ENCODE peak calls at places on chromosome 13, in five cellular contexts. I is PC-3, D is GM23248, L is PC-9, Y is neural progenitor cell. N is an unnamed sample.

GRCh38 chr13:32264407-32264806 is 50.8 kb downstream of the ZAR1L start:
- DNase-seq in I (peak; percentile 30), D (no peak), L (no peak), Y (no peak), N (no peak)

GRCh38 chr13:67168384-67168783 is 61.8 kb downstream of the PCDH9 start:
- DNase-seq in I (no peak), D (no peak), L (no peak), Y (no peak), N (no peak)

GRCh38 chr13:106534844-106535551 is 464 bp downstream of the EFNB2 start:
- DNase-seq in I (peak; percentile 13), D (peak; percentile 24), L (no peak), Y (no peak), N (peak; percentile 13)

GRCh38 chr13:106291006-106291405 is 244.5 kb downstream of the EFNB2 start:
- DNase-seq in I (peak; percentile 84), D (peak; percentile 56), L (peak; percentile 62), Y (no peak), N (no peak)

GRCh38 chr13:43157796-43158195 is 134.4 kb downstream of the DNAJC15 start:
- DNase-seq in I (no peak), D (peak; percentile 37), L (no peak), Y (no peak), N (no peak)

GRCh38 chr13:23554000-23554399 is 16.2 kb upstream of the TNFRSF19 start:
- DNase-seq in I (peak; percentile 76), D (peak; percentile 75), L (peak; percentile 20), Y (no peak), N (no peak)

GRCh38 chr13:21208755-21209154 is 32.3 kb downstream of the MRPL57 start:
- DNase-seq in I (no peak), D (no peak), L (no peak), Y (no peak), N (no peak)

GRCh38 chr13:43005460-43006236 is 13.6 kb upstream of the EPSTI1 start:
- DNase-seq in I (peak; percentile 61), D (peak; percentile 34), L (no peak), Y (no peak), N (no peak)

GRCh38 chr13:61410669-61411297 is 4.9 kb downstream of the PCDH20 start:
- DNase-seq in I (peak; percentile 48), D (peak; percentile 32), L (no peak), Y (peak; percentile 16), N (peak; percentile 15)

GRCh38 chr13:39501711-39502324 is 101.2 kb downstream of the LHFPL6 start:
- DNase-seq in I (no peak), D (no peak), L (no peak), Y (peak; percentile 53), N (no peak)

GRCh38 chr13:113403255-113404104 is 39.5 kb upstream of the GRTP1 start:
- DNase-seq in I (no peak), D (no peak), L (no peak), Y (no peak), N (no peak)

GRCh38 chr13:93290503-93290902 is 63.9 kb downstream of the GPC6 start:
- DNase-seq in I (no peak), D (peak; percentile 38), L (no peak), Y (no peak), N (no peak)

GRCh38 chr13:24116103-24116502 is 44.4 kb upstream of the SPATA13 start:
- DNase-seq in I (no peak), D (no peak), L (no peak), Y (no peak), N (no peak)

GRCh38 chr13:75505966-75506365 is 24.0 kb upstream of the TBC1D4 start:
- DNase-seq in I (no peak), D (no peak), L (no peak), Y (no peak), N (no peak)

GRCh38 chr13:108827637-108828036 is 198.2 kb downstream of the MYO16 start:
- DNase-seq in I (no peak), D (no peak), L (no peak), Y (no peak), N (no peak)

GRCh38 chr13:100517706-100518105 is 70.9 kb downstream of the GGACT start:
- DNase-seq in I (no peak), D (no peak), L (no peak), Y (no peak), N (no peak)

GRCh38 chr13:19766637-19767036 is 16.1 kb downstream of the PSPC1 start:
- DNase-seq in I (no peak), D (no peak), L (no peak), Y (peak; percentile 68), N (no peak)

GRCh38 chr13:54637377-54637776 is 1608.8 kb downstream of the OLFM4 start:
- DNase-seq in I (peak; percentile 7), D (no peak), L (peak; percentile 19), Y (peak; percentile 56), N (no peak)

GRCh38 chr13:45341034-45341798 is at the start of gene TPT1:
- DNase-seq in I (peak; percentile 94), D (peak; percentile 99), L (peak; percentile 99), Y (peak; percentile 99), N (peak; percentile 94)

GRCh38 chr13:106033634-106034033 is 501.8 kb downstream of the EFNB2 start:
- DNase-seq in I (peak; percentile 49), D (peak; percentile 76), L (no peak), Y (no peak), N (no peak)

GRCh38 chr13:60590775-60591174 is 193.8 kb downstream of the TDRD3 start:
- DNase-seq in I (no peak), D (peak; percentile 21), L (no peak), Y (no peak), N (no peak)

DNA sequence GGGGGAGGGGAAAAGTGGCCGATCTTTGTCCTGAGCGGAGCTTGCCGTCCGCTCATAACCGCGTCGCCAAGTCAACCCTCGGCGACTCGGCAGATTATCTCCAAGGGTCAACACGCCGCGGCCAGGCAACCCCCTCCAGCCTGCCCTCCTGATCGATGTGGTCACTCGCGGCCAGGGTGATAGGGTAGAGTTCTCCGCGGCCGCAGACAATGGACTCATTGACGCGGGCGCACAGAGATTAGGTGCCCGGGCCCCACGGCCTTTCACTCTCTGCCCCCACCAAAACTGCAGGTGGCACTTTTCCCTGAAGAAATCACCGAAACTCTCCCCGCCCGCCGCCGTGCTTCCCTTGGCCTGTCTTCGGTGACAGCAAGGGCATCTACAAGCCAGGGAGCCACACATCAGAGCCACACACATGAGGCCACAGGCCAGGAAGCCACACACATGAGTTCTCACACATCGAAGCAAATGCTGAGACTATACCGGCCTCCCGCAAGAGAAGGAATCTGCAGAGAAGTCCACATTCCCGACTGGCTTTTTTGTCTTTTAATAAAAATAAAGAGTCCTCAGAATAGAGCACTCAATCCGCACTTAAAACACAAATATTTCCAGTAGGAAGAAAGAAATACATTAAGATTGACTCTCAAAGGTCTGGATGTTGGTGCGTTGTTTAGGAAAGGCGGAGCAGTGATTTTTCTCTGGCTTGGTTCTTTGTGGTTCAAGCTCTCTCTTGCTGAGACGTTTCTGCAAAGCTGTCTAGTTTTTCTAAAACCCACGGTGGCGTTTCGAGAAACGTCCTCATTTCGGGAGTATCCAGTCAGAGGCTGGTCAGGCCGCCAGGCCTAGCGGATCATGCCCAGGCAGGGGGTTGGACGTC is 1.5 kb upstream of the PDX1 start:
- DNase-seq in I (no peak), D (no peak), L (no peak), Y (peak; percentile 72), N (no peak)
- TF ChIP-seq EZH2 in I (no peak), D (no peak), L (no peak), Y (peak; percentile 98), N (no peak)

GRCh38 chr13:40591091-40591490 is 75.3 kb downstream of the FOXO1 start:
- DNase-seq in I (no peak), D (no peak), L (no peak), Y (no peak), N (no peak)
- H3F3A ChIP-seq in I (no peaks in the 10 kb centered on the region), D (no peaks in the 10 kb centered on the region), L (no peaks in the 10 kb centered on the region), Y (no peaks in the 10 kb centered on the region), N (peaks cover 13% of the 10 kb centered on the region)

DNA sequence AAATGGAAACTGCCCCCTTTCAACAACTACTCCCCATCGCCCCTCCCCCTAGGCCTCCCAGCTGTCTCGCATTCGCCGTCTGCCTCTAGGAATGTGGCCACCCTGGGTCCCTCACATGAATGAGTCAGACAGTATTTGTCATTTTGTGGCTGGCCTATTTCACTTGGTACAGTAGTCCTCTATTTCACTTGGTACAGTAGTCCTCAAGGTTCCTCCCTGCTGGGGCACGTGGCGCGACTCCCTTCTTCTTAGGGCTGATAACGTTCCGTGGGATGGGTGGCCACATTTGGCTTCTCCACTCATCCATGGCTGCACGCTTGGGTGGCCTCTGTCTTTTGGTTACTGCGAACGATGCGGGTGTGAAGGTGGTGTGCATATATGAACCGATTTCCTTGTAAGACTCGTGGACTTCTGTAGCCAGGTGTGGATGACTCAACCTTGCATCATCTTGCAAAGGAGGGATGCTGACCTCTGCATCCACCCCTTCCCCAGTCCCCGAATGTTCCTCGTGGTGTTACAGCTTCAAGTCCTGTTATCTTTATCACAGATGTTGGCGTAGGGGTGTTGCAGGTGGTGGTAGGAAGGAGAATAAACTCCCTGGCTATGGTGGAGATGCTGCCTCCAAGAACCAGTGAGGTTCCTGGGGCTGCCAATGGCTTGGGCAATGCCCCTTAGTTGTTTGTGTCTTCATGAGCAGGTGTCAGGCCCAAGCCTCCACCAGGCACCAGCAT is 112.1 kb upstream of the SOX1 start:
- DNase-seq in I (peak; percentile 4), D (no peak), L (no peak), Y (no peak), N (no peak)
- TF ChIP-seq EZH2 in I (no peak), D (no peak), L (no peak), Y (no peak), N (no peak)

GRCh38 chr13:30415430-30416030 is 6.8 kb upstream of the UBE2L5 start:
- DNase-seq in I (no peak), D (no peak), L (no peak), Y (no peak), N (no peak)
- H3F3A ChIP-seq in I (no peaks in the 10 kb centered on the region), D (peaks cover 9% of the 10 kb centered on the region), L (no peaks in the 10 kb centered on the region), Y (peaks cover under 1% of the 10 kb centered on the region), N (no peaks in the 10 kb centered on the region)

N was measured in MM.1S.